ENCODE peak calls at places on chromosomes 2 and 18, in ten cellular contexts. One of them, this sample, is unnamed.

GRCh38 chr2:172109256-172109655 is 6.6 kb upstream of the DLX2 start:
- DNase-seq in T-cell: no peak
- DNase-seq in NCI-H1417: no peak
- DNase-seq in mesenteric fat pad: no peak
- DNase-seq in activated CD8-positive, alpha-beta memory T cell treated with anti-CD3 and anti-CD28 coated beads, Interleukin-2, amount 50 U/mL, for 4 hours: no peak
- DNase-seq in hypothalamus: no peak
- DNase-seq in activated CD4-positive, alpha-beta T cell treated with anti-CD3 and anti-CD28 coated beads, Interleukin-2, amount 50 U/mL, for 24 hours: no peak
- DNase-seq in substantia nigra: no peak
- DNase-seq in AG04450: no peak
- DNase-seq in activated T-cell treated with anti-CD3 and anti-CD28 coated beads for 48 hours: no peak
- DNase-seq in this sample: no peak

GRCh38 chr2:157592983-157593382 is 35.7 kb downstream of the ACVR1C start:
- DNase-seq in AG04450: no peak
- DNase-seq in T-cell: no peak
- DNase-seq in substantia nigra: no peak
- DNase-seq in activated CD4-positive, alpha-beta T cell treated with anti-CD3 and anti-CD28 coated beads, Interleukin-2, amount 50 U/mL, for 24 hours: no peak
- DNase-seq in mesenteric fat pad: no peak
- DNase-seq in activated T-cell treated with anti-CD3 and anti-CD28 coated beads for 48 hours: no peak
- DNase-seq in NCI-H1417: no peak
- DNase-seq in hypothalamus: no peak
- DNase-seq in activated CD8-positive, alpha-beta memory T cell treated with anti-CD3 and anti-CD28 coated beads, Interleukin-2, amount 50 U/mL, for 4 hours: no peak
- DNase-seq in this sample: peak

GRCh38 chr2:120231564-120231973 is 8.4 kb upstream of the TMEM185B start:
- DNase-seq in substantia nigra: no peak
- DNase-seq in activated CD8-positive, alpha-beta memory T cell treated with anti-CD3 and anti-CD28 coated beads, Interleukin-2, amount 50 U/mL, for 4 hours: peak
- DNase-seq in AG04450: no peak
- DNase-seq in T-cell: no peak
- DNase-seq in NCI-H1417: no peak
- DNase-seq in hypothalamus: no peak
- DNase-seq in mesenteric fat pad: peak
- DNase-seq in activated T-cell treated with anti-CD3 and anti-CD28 coated beads for 48 hours: peak
- DNase-seq in activated CD4-positive, alpha-beta T cell treated with anti-CD3 and anti-CD28 coated beads, Interleukin-2, amount 50 U/mL, for 24 hours: peak
- DNase-seq in this sample: no peak

GRCh38 chr2:237053066-237053465 is 32.6 kb upstream of the COPS8 start:
- DNase-seq in activated T-cell treated with anti-CD3 and anti-CD28 coated beads for 48 hours: no peak
- DNase-seq in substantia nigra: no peak
- DNase-seq in activated CD4-positive, alpha-beta T cell treated with anti-CD3 and anti-CD28 coated beads, Interleukin-2, amount 50 U/mL, for 24 hours: no peak
- DNase-seq in AG04450: no peak
- DNase-seq in T-cell: no peak
- DNase-seq in NCI-H1417: no peak
- DNase-seq in hypothalamus: no peak
- DNase-seq in mesenteric fat pad: no peak
- DNase-seq in activated CD8-positive, alpha-beta memory T cell treated with anti-CD3 and anti-CD28 coated beads, Interleukin-2, amount 50 U/mL, for 4 hours: no peak
- DNase-seq in this sample: no peak

GRCh38 chr2:103448416-103448815 is 686.6 kb downstream of the TMEM182 start:
- DNase-seq in AG04450: no peak
- DNase-seq in activated CD8-positive, alpha-beta memory T cell treated with anti-CD3 and anti-CD28 coated beads, Interleukin-2, amount 50 U/mL, for 4 hours: no peak
- DNase-seq in mesenteric fat pad: no peak
- DNase-seq in substantia nigra: no peak
- DNase-seq in activated CD4-positive, alpha-beta T cell treated with anti-CD3 and anti-CD28 coated beads, Interleukin-2, amount 50 U/mL, for 24 hours: no peak
- DNase-seq in activated T-cell treated with anti-CD3 and anti-CD28 coated beads for 48 hours: no peak
- DNase-seq in NCI-H1417: no peak
- DNase-seq in hypothalamus: no peak
- DNase-seq in T-cell: no peak
- DNase-seq in this sample: no peak

GRCh38 chr2:11870064-11870463 is 123.6 kb downstream of the LPIN1 start:
- DNase-seq in activated T-cell treated with anti-CD3 and anti-CD28 coated beads for 48 hours: no peak
- DNase-seq in hypothalamus: no peak
- DNase-seq in activated CD4-positive, alpha-beta T cell treated with anti-CD3 and anti-CD28 coated beads, Interleukin-2, amount 50 U/mL, for 24 hours: no peak
- DNase-seq in mesenteric fat pad: no peak
- DNase-seq in AG04450: no peak
- DNase-seq in substantia nigra: no peak
- DNase-seq in T-cell: no peak
- DNase-seq in activated CD8-positive, alpha-beta memory T cell treated with anti-CD3 and anti-CD28 coated beads, Interleukin-2, amount 50 U/mL, for 4 hours: no peak
- DNase-seq in NCI-H1417: no peak
- DNase-seq in this sample: no peak

GRCh38 chr18:21612125-21613100 is at the start of gene SNRPD1:
- DNase-seq in mesenteric fat pad: peak
- DNase-seq in T-cell: peak
- DNase-seq in hypothalamus: peak
- DNase-seq in NCI-H1417: peak
- DNase-seq in substantia nigra: peak
- DNase-seq in activated CD8-positive, alpha-beta memory T cell treated with anti-CD3 and anti-CD28 coated beads, Interleukin-2, amount 50 U/mL, for 4 hours: peak
- DNase-seq in activated T-cell treated with anti-CD3 and anti-CD28 coated beads for 48 hours: peak
- DNase-seq in activated CD4-positive, alpha-beta T cell treated with anti-CD3 and anti-CD28 coated beads, Interleukin-2, amount 50 U/mL, for 24 hours: peak
- DNase-seq in AG04450: peak
- DNase-seq in this sample: peak

GRCh38 chr2:179239194-179239593 is 25.4 kb downstream of the SESTD1 start:
- DNase-seq in mesenteric fat pad: no peak
- DNase-seq in substantia nigra: no peak
- DNase-seq in hypothalamus: no peak
- DNase-seq in activated CD4-positive, alpha-beta T cell treated with anti-CD3 and anti-CD28 coated beads, Interleukin-2, amount 50 U/mL, for 24 hours: no peak
- DNase-seq in NCI-H1417: no peak
- DNase-seq in activated T-cell treated with anti-CD3 and anti-CD28 coated beads for 48 hours: no peak
- DNase-seq in AG04450: no peak
- DNase-seq in activated CD8-positive, alpha-beta memory T cell treated with anti-CD3 and anti-CD28 coated beads, Interleukin-2, amount 50 U/mL, for 4 hours: no peak
- DNase-seq in T-cell: no peak
- DNase-seq in this sample: no peak

GRCh38 chr2:227939271-227940027 is 68.0 kb downstream of the DAW1 start:
- DNase-seq in mesenteric fat pad: no peak
- DNase-seq in hypothalamus: peak
- DNase-seq in substantia nigra: peak
- DNase-seq in AG04450: no peak
- DNase-seq in T-cell: no peak
- DNase-seq in activated T-cell treated with anti-CD3 and anti-CD28 coated beads for 48 hours: no peak
- DNase-seq in activated CD4-positive, alpha-beta T cell treated with anti-CD3 and anti-CD28 coated beads, Interleukin-2, amount 50 U/mL, for 24 hours: no peak
- DNase-seq in NCI-H1417: peak
- DNase-seq in activated CD8-positive, alpha-beta memory T cell treated with anti-CD3 and anti-CD28 coated beads, Interleukin-2, amount 50 U/mL, for 4 hours: no peak
- DNase-seq in this sample: no peak

GRCh38 chr2:9494096-9494495 is 19.7 kb downstream of the IAH1 start:
- DNase-seq in NCI-H1417: no peak
- DNase-seq in mesenteric fat pad: no peak
- DNase-seq in substantia nigra: no peak
- DNase-seq in hypothalamus: no peak
- DNase-seq in activated T-cell treated with anti-CD3 and anti-CD28 coated beads for 48 hours: no peak
- DNase-seq in AG04450: no peak
- DNase-seq in activated CD4-positive, alpha-beta T cell treated with anti-CD3 and anti-CD28 coated beads, Interleukin-2, amount 50 U/mL, for 24 hours: no peak
- DNase-seq in activated CD8-positive, alpha-beta memory T cell treated with anti-CD3 and anti-CD28 coated beads, Interleukin-2, amount 50 U/mL, for 4 hours: no peak
- DNase-seq in T-cell: no peak
- DNase-seq in this sample: no peak

GRCh38 chr2:127826047-127826446 is 15.1 kb upstream of the WDR33 start:
- DNase-seq in T-cell: no peak
- DNase-seq in activated CD4-positive, alpha-beta T cell treated with anti-CD3 and anti-CD28 coated beads, Interleukin-2, amount 50 U/mL, for 24 hours: no peak
- DNase-seq in substantia nigra: no peak
- DNase-seq in mesenteric fat pad: no peak
- DNase-seq in activated T-cell treated with anti-CD3 and anti-CD28 coated beads for 48 hours: no peak
- DNase-seq in NCI-H1417: peak
- DNase-seq in hypothalamus: no peak
- DNase-seq in AG04450: no peak
- DNase-seq in activated CD8-positive, alpha-beta memory T cell treated with anti-CD3 and anti-CD28 coated beads, Interleukin-2, amount 50 U/mL, for 4 hours: no peak
- DNase-seq in this sample: no peak

GRCh38 chr2:68428746-68429145 is 38.3 kb downstream of the FBXO48 start:
- DNase-seq in activated T-cell treated with anti-CD3 and anti-CD28 coated beads for 48 hours: no peak
- DNase-seq in mesenteric fat pad: no peak
- DNase-seq in activated CD4-positive, alpha-beta T cell treated with anti-CD3 and anti-CD28 coated beads, Interleukin-2, amount 50 U/mL, for 24 hours: no peak
- DNase-seq in activated CD8-positive, alpha-beta memory T cell treated with anti-CD3 and anti-CD28 coated beads, Interleukin-2, amount 50 U/mL, for 4 hours: no peak
- DNase-seq in T-cell: no peak
- DNase-seq in NCI-H1417: no peak
- DNase-seq in hypothalamus: no peak
- DNase-seq in substantia nigra: no peak
- DNase-seq in AG04450: no peak
- DNase-seq in this sample: no peak

GRCh38 chr2:5019324-5019723 is 672.9 kb upstream of the SOX11 start:
- DNase-seq in mesenteric fat pad: no peak
- DNase-seq in T-cell: no peak
- DNase-seq in activated T-cell treated with anti-CD3 and anti-CD28 coated beads for 48 hours: no peak
- DNase-seq in activated CD8-positive, alpha-beta memory T cell treated with anti-CD3 and anti-CD28 coated beads, Interleukin-2, amount 50 U/mL, for 4 hours: no peak
- DNase-seq in hypothalamus: no peak
- DNase-seq in activated CD4-positive, alpha-beta T cell treated with anti-CD3 and anti-CD28 coated beads, Interleukin-2, amount 50 U/mL, for 24 hours: no peak
- DNase-seq in AG04450: no peak
- DNase-seq in NCI-H1417: no peak
- DNase-seq in substantia nigra: no peak
- DNase-seq in this sample: no peak

GRCh38 chr2:45812039-45812500 is 160.6 kb downstream of the PRKCE start:
- DNase-seq in activated CD8-positive, alpha-beta memory T cell treated with anti-CD3 and anti-CD28 coated beads, Interleukin-2, amount 50 U/mL, for 4 hours: no peak
- DNase-seq in hypothalamus: no peak
- DNase-seq in AG04450: no peak
- DNase-seq in T-cell: no peak
- DNase-seq in NCI-H1417: peak
- DNase-seq in activated T-cell treated with anti-CD3 and anti-CD28 coated beads for 48 hours: no peak
- DNase-seq in activated CD4-positive, alpha-beta T cell treated with anti-CD3 and anti-CD28 coated beads, Interleukin-2, amount 50 U/mL, for 24 hours: no peak
- DNase-seq in substantia nigra: no peak
- DNase-seq in mesenteric fat pad: no peak
- DNase-seq in this sample: peak

GRCh38 chr2:233236820-233237589 is 14.5 kb upstream of the ATG16L1 start:
- DNase-seq in substantia nigra: no peak
- DNase-seq in activated CD4-positive, alpha-beta T cell treated with anti-CD3 and anti-CD28 coated beads, Interleukin-2, amount 50 U/mL, for 24 hours: no peak
- DNase-seq in activated T-cell treated with anti-CD3 and anti-CD28 coated beads for 48 hours: no peak
- DNase-seq in NCI-H1417: no peak
- DNase-seq in hypothalamus: no peak
- DNase-seq in activated CD8-positive, alpha-beta memory T cell treated with anti-CD3 and anti-CD28 coated beads, Interleukin-2, amount 50 U/mL, for 4 hours: no peak
- DNase-seq in AG04450: no peak
- DNase-seq in mesenteric fat pad: no peak
- DNase-seq in T-cell: no peak
- DNase-seq in this sample: no peak

GRCh38 chr2:122639176-122639575 is 883.7 kb downstream of the TSN start:
- DNase-seq in AG04450: no peak
- DNase-seq in NCI-H1417: no peak
- DNase-seq in activated CD8-positive, alpha-beta memory T cell treated with anti-CD3 and anti-CD28 coated beads, Interleukin-2, amount 50 U/mL, for 4 hours: no peak
- DNase-seq in hypothalamus: no peak
- DNase-seq in activated T-cell treated with anti-CD3 and anti-CD28 coated beads for 48 hours: no peak
- DNase-seq in mesenteric fat pad: no peak
- DNase-seq in activated CD4-positive, alpha-beta T cell treated with anti-CD3 and anti-CD28 coated beads, Interleukin-2, amount 50 U/mL, for 24 hours: no peak
- DNase-seq in T-cell: no peak
- DNase-seq in substantia nigra: no peak
- DNase-seq in this sample: no peak

GRCh38 chr2:186274936-186275575 is 211.0 kb upstream of the ZC3H15 start:
- DNase-seq in AG04450: peak
- DNase-seq in activated CD8-positive, alpha-beta memory T cell treated with anti-CD3 and anti-CD28 coated beads, Interleukin-2, amount 50 U/mL, for 4 hours: no peak
- DNase-seq in hypothalamus: no peak
- DNase-seq in mesenteric fat pad: no peak
- DNase-seq in substantia nigra: no peak
- DNase-seq in activated T-cell treated with anti-CD3 and anti-CD28 coated beads for 48 hours: no peak
- DNase-seq in activated CD4-positive, alpha-beta T cell treated with anti-CD3 and anti-CD28 coated beads, Interleukin-2, amount 50 U/mL, for 24 hours: no peak
- DNase-seq in NCI-H1417: no peak
- DNase-seq in T-cell: no peak
- DNase-seq in this sample: peak

GRCh38 chr2:36556847-36557246 is 41.1 kb downstream of the FEZ2 start:
- DNase-seq in substantia nigra: no peak
- DNase-seq in activated CD8-positive, alpha-beta memory T cell treated with anti-CD3 and anti-CD28 coated beads, Interleukin-2, amount 50 U/mL, for 4 hours: no peak
- DNase-seq in activated CD4-positive, alpha-beta T cell treated with anti-CD3 and anti-CD28 coated beads, Interleukin-2, amount 50 U/mL, for 24 hours: no peak
- DNase-seq in activated T-cell treated with anti-CD3 and anti-CD28 coated beads for 48 hours: no peak
- DNase-seq in AG04450: peak
- DNase-seq in mesenteric fat pad: no peak
- DNase-seq in hypothalamus: no peak
- DNase-seq in NCI-H1417: no peak
- DNase-seq in T-cell: no peak
- DNase-seq in this sample: peak

GRCh38 chr18:49225160-49225559 is 235.3 kb downstream of the DYM start:
- DNase-seq in activated CD4-positive, alpha-beta T cell treated with anti-CD3 and anti-CD28 coated beads, Interleukin-2, amount 50 U/mL, for 24 hours: no peak
- DNase-seq in hypothalamus: no peak
- DNase-seq in NCI-H1417: no peak
- DNase-seq in AG04450: no peak
- DNase-seq in activated CD8-positive, alpha-beta memory T cell treated with anti-CD3 and anti-CD28 coated beads, Interleukin-2, amount 50 U/mL, for 4 hours: no peak
- DNase-seq in activated T-cell treated with anti-CD3 and anti-CD28 coated beads for 48 hours: no peak
- DNase-seq in substantia nigra: no peak
- DNase-seq in mesenteric fat pad: no peak
- DNase-seq in T-cell: no peak
- DNase-seq in this sample: peak

GRCh38 chr2:70344195-70344594 is 42.3 kb upstream of the FAM136A start:
- DNase-seq in NCI-H1417: no peak
- DNase-seq in activated T-cell treated with anti-CD3 and anti-CD28 coated beads for 48 hours: no peak
- DNase-seq in substantia nigra: no peak
- DNase-seq in T-cell: no peak
- DNase-seq in hypothalamus: no peak
- DNase-seq in mesenteric fat pad: no peak
- DNase-seq in activated CD4-positive, alpha-beta T cell treated with anti-CD3 and anti-CD28 coated beads, Interleukin-2, amount 50 U/mL, for 24 hours: no peak
- DNase-seq in activated CD8-positive, alpha-beta memory T cell treated with anti-CD3 and anti-CD28 coated beads, Interleukin-2, amount 50 U/mL, for 4 hours: no peak
- DNase-seq in AG04450: no peak
- DNase-seq in this sample: no peak

GRCh38 chr2:199455533-199456382 is 2.0 kb downstream of the SATB2 start:
- DNase-seq in hypothalamus: no peak
- DNase-seq in NCI-H1417: peak
- DNase-seq in substantia nigra: no peak
- DNase-seq in AG04450: no peak
- DNase-seq in T-cell: no peak
- DNase-seq in activated CD4-positive, alpha-beta T cell treated with anti-CD3 and anti-CD28 coated beads, Interleukin-2, amount 50 U/mL, for 24 hours: no peak
- DNase-seq in mesenteric fat pad: no peak
- DNase-seq in activated T-cell treated with anti-CD3 and anti-CD28 coated beads for 48 hours: no peak
- DNase-seq in activated CD8-positive, alpha-beta memory T cell treated with anti-CD3 and anti-CD28 coated beads, Interleukin-2, amount 50 U/mL, for 4 hours: no peak
- DNase-seq in this sample: no peak

GRCh38 chr2:128466377-128467175 is 147.9 kb upstream of the HS6ST1 start:
- DNase-seq in activated CD4-positive, alpha-beta T cell treated with anti-CD3 and anti-CD28 coated beads, Interleukin-2, amount 50 U/mL, for 24 hours: no peak
- DNase-seq in AG04450: no peak
- DNase-seq in activated T-cell treated with anti-CD3 and anti-CD28 coated beads for 48 hours: no peak
- DNase-seq in mesenteric fat pad: peak
- DNase-seq in hypothalamus: no peak
- DNase-seq in substantia nigra: peak
- DNase-seq in NCI-H1417: no peak
- DNase-seq in activated CD8-positive, alpha-beta memory T cell treated with anti-CD3 and anti-CD28 coated beads, Interleukin-2, amount 50 U/mL, for 4 hours: no peak
- DNase-seq in T-cell: no peak
- DNase-seq in this sample: no peak

GRCh38 chr18:24488824-24489493 is 28.5 kb downstream of the HRH4 start:
- DNase-seq in AG04450: no peak
- DNase-seq in activated CD8-positive, alpha-beta memory T cell treated with anti-CD3 and anti-CD28 coated beads, Interleukin-2, amount 50 U/mL, for 4 hours: no peak
- DNase-seq in activated T-cell treated with anti-CD3 and anti-CD28 coated beads for 48 hours: no peak
- DNase-seq in activated CD4-positive, alpha-beta T cell treated with anti-CD3 and anti-CD28 coated beads, Interleukin-2, amount 50 U/mL, for 24 hours: no peak
- DNase-seq in substantia nigra: no peak
- DNase-seq in NCI-H1417: peak
- DNase-seq in hypothalamus: no peak
- DNase-seq in mesenteric fat pad: no peak
- DNase-seq in T-cell: no peak
- DNase-seq in this sample: no peak

GRCh38 chr2:106192752-106193490 is 1.2 kb downstream of the UXS1 start:
- DNase-seq in NCI-H1417: peak
- DNase-seq in substantia nigra: no peak
- DNase-seq in mesenteric fat pad: no peak
- DNase-seq in activated T-cell treated with anti-CD3 and anti-CD28 coated beads for 48 hours: peak
- DNase-seq in hypothalamus: no peak
- DNase-seq in activated CD4-positive, alpha-beta T cell treated with anti-CD3 and anti-CD28 coated beads, Interleukin-2, amount 50 U/mL, for 24 hours: peak
- DNase-seq in T-cell: peak
- DNase-seq in AG04450: peak
- DNase-seq in activated CD8-positive, alpha-beta memory T cell treated with anti-CD3 and anti-CD28 coated beads, Interleukin-2, amount 50 U/mL, for 4 hours: peak
- DNase-seq in this sample: peak

GRCh38 chr2:165743442-165743841 is 50.6 kb downstream of the GALNT3 start:
- DNase-seq in NCI-H1417: no peak
- DNase-seq in mesenteric fat pad: no peak
- DNase-seq in substantia nigra: no peak
- DNase-seq in activated T-cell treated with anti-CD3 and anti-CD28 coated beads for 48 hours: no peak
- DNase-seq in hypothalamus: no peak
- DNase-seq in activated CD8-positive, alpha-beta memory T cell treated with anti-CD3 and anti-CD28 coated beads, Interleukin-2, amount 50 U/mL, for 4 hours: no peak
- DNase-seq in activated CD4-positive, alpha-beta T cell treated with anti-CD3 and anti-CD28 coated beads, Interleukin-2, amount 50 U/mL, for 24 hours: no peak
- DNase-seq in T-cell: no peak
- DNase-seq in AG04450: no peak
- DNase-seq in this sample: no peak

GRCh38 chr2:8627019-8627691 is 54.7 kb upstream of the ID2 start:
- DNase-seq in NCI-H1417: no peak
- DNase-seq in substantia nigra: no peak
- DNase-seq in mesenteric fat pad: peak
- DNase-seq in activated T-cell treated with anti-CD3 and anti-CD28 coated beads for 48 hours: no peak
- DNase-seq in T-cell: no peak
- DNase-seq in AG04450: no peak
- DNase-seq in activated CD8-positive, alpha-beta memory T cell treated with anti-CD3 and anti-CD28 coated beads, Interleukin-2, amount 50 U/mL, for 4 hours: no peak
- DNase-seq in activated CD4-positive, alpha-beta T cell treated with anti-CD3 and anti-CD28 coated beads, Interleukin-2, amount 50 U/mL, for 24 hours: no peak
- DNase-seq in hypothalamus: no peak
- DNase-seq in this sample: no peak

GRCh38 chr18:30359521-30359920 is 683.0 kb downstream of the DSC3 start:
- DNase-seq in AG04450: no peak
- DNase-seq in activated CD4-positive, alpha-beta T cell treated with anti-CD3 and anti-CD28 coated beads, Interleukin-2, amount 50 U/mL, for 24 hours: no peak
- DNase-seq in T-cell: no peak
- DNase-seq in NCI-H1417: no peak
- DNase-seq in activated CD8-positive, alpha-beta memory T cell treated with anti-CD3 and anti-CD28 coated beads, Interleukin-2, amount 50 U/mL, for 4 hours: no peak
- DNase-seq in mesenteric fat pad: no peak
- DNase-seq in activated T-cell treated with anti-CD3 and anti-CD28 coated beads for 48 hours: no peak
- DNase-seq in substantia nigra: no peak
- DNase-seq in hypothalamus: no peak
- DNase-seq in this sample: no peak

GRCh38 chr2:209277444-209277843 is 146.4 kb upstream of the MAP2 start:
- DNase-seq in AG04450: no peak
- DNase-seq in mesenteric fat pad: no peak
- DNase-seq in T-cell: no peak
- DNase-seq in activated CD4-positive, alpha-beta T cell treated with anti-CD3 and anti-CD28 coated beads, Interleukin-2, amount 50 U/mL, for 24 hours: no peak
- DNase-seq in NCI-H1417: no peak
- DNase-seq in substantia nigra: no peak
- DNase-seq in hypothalamus: no peak
- DNase-seq in activated CD8-positive, alpha-beta memory T cell treated with anti-CD3 and anti-CD28 coated beads, Interleukin-2, amount 50 U/mL, for 4 hours: no peak
- DNase-seq in activated T-cell treated with anti-CD3 and anti-CD28 coated beads for 48 hours: no peak
- DNase-seq in this sample: no peak